ENCODE peak calls at places on chromosomes 1 and 21, in four cellular contexts. One of them, this sample, is unnamed.

GRCh38 chr1:41936107-41936506 is 17.4 kb upstream of the HIVEP3 start:
- DNase-seq in PC-3: peak; percentile 92
- DNase-seq in activated B cell treated with CpG ODN at 0.5 μM for 24 hours: no peak
- DNase-seq in CD14-positive monocyte: no peak
- DNase-seq in this sample: no peak

GRCh38 chr1:236489710-236490377 is 33.9 kb upstream of the LGALS8 start:
- DNase-seq in activated B cell treated with CpG ODN at 0.5 μM for 24 hours: no peak
- DNase-seq in CD14-positive monocyte: no peak
- DNase-seq in PC-3: peak; percentile 66
- DNase-seq in this sample: no peak

GRCh38 chr1:118809586-118809985 is 178.6 kb downstream of the TBX15 start:
- DNase-seq in activated B cell treated with CpG ODN at 0.5 μM for 24 hours: no peak
- DNase-seq in PC-3: no peak
- DNase-seq in CD14-positive monocyte: no peak
- DNase-seq in this sample: no peak

GRCh38 chr21:36708512-36709029 is 9.7 kb downstream of the SIM2 start:
- DNase-seq in CD14-positive monocyte: no peak
- DNase-seq in activated B cell treated with CpG ODN at 0.5 μM for 24 hours: no peak
- DNase-seq in PC-3: no peak
- DNase-seq in this sample: no peak

GRCh38 chr1:44254392-44254791 is 41.1 kb downstream of the DMAP1 start:
- DNase-seq in PC-3: no peak
- DNase-seq in CD14-positive monocyte: no peak
- DNase-seq in activated B cell treated with CpG ODN at 0.5 μM for 24 hours: no peak
- DNase-seq in this sample: no peak

GRCh38 chr1:209733409-209734192 is 22.3 kb upstream of the TRAF3IP3 start:
- DNase-seq in PC-3: no peak
- DNase-seq in activated B cell treated with CpG ODN at 0.5 μM for 24 hours: no peak
- DNase-seq in CD14-positive monocyte: no peak
- DNase-seq in this sample: no peak

GRCh38 chr1:48061162-48062136 is 64.3 kb upstream of the TRABD2B start:
- DNase-seq in activated B cell treated with CpG ODN at 0.5 μM for 24 hours: no peak
- DNase-seq in CD14-positive monocyte: no peak
- DNase-seq in PC-3: peak; percentile 78
- DNase-seq in this sample: no peak

GRCh38 chr1:165807613-165808012 is 19.8 kb upstream of the UCK2 start:
- DNase-seq in activated B cell treated with CpG ODN at 0.5 μM for 24 hours: no peak
- DNase-seq in CD14-positive monocyte: no peak
- DNase-seq in PC-3: peak; percentile 43
- DNase-seq in this sample: no peak

GRCh38 chr21:36330904-36331303 is 10.9 kb downstream of the MORC3 start:
- DNase-seq in PC-3: peak; percentile 62
- DNase-seq in CD14-positive monocyte: peak; percentile 54
- DNase-seq in activated B cell treated with CpG ODN at 0.5 μM for 24 hours: no peak
- DNase-seq in this sample: peak; percentile 41

GRCh38 chr1:6113745-6114144 is 66.4 kb downstream of the CHD5 start:
- DNase-seq in activated B cell treated with CpG ODN at 0.5 μM for 24 hours: no peak
- DNase-seq in PC-3: no peak
- DNase-seq in CD14-positive monocyte: no peak
- DNase-seq in this sample: no peak

GRCh38 chr1:208045410-208046252 is 134.7 kb upstream of the CD34 start:
- DNase-seq in activated B cell treated with CpG ODN at 0.5 μM for 24 hours: no peak
- DNase-seq in CD14-positive monocyte: no peak
- DNase-seq in PC-3: no peak
- DNase-seq in this sample: no peak
- TF ChIP-seq CTCF in activated B cell treated with CpG ODN at 0.5 μM for 24 hours: no peak
- TF ChIP-seq CTCF in CD14-positive monocyte: no peak
- TF ChIP-seq CTCF in PC-3: no peak
- TF ChIP-seq CTCF in this sample: no peak

GRCh38 chr1:50425376-50426107 is 2.3 kb upstream of the DMRTA2 start:
- DNase-seq in PC-3: no peak
- DNase-seq in activated B cell treated with CpG ODN at 0.5 μM for 24 hours: no peak
- DNase-seq in CD14-positive monocyte: no peak
- DNase-seq in this sample: no peak
- TF ChIP-seq CTCF in PC-3: no peak
- TF ChIP-seq CTCF in activated B cell treated with CpG ODN at 0.5 μM for 24 hours: no peak
- TF ChIP-seq CTCF in CD14-positive monocyte: no peak
- TF ChIP-seq CTCF in this sample: no peak

GRCh38 chr1:39131940-39132339 is 72.6 kb upstream of the MACF1 start:
- DNase-seq in activated B cell treated with CpG ODN at 0.5 μM for 24 hours: no peak
- DNase-seq in PC-3: no peak
- DNase-seq in CD14-positive monocyte: no peak
- DNase-seq in this sample: no peak

GRCh38 chr1:39134768-39135333 is 69.6 kb upstream of the MACF1 start:
- DNase-seq in CD14-positive monocyte: no peak
- DNase-seq in activated B cell treated with CpG ODN at 0.5 μM for 24 hours: no peak
- DNase-seq in PC-3: no peak
- DNase-seq in this sample: no peak

GRCh38 chr1:39133340-39133684 is 71.2 kb upstream of the MACF1 start:
- DNase-seq in CD14-positive monocyte: no peak
- DNase-seq in PC-3: no peak
- DNase-seq in activated B cell treated with CpG ODN at 0.5 μM for 24 hours: no peak
- DNase-seq in this sample: no peak

GRCh38 chr1:39130297-39130696 is 74.2 kb upstream of the MACF1 start:
- DNase-seq in PC-3: peak; percentile 92
- DNase-seq in activated B cell treated with CpG ODN at 0.5 μM for 24 hours: no peak
- DNase-seq in CD14-positive monocyte: no peak
- DNase-seq in this sample: no peak

DNA sequence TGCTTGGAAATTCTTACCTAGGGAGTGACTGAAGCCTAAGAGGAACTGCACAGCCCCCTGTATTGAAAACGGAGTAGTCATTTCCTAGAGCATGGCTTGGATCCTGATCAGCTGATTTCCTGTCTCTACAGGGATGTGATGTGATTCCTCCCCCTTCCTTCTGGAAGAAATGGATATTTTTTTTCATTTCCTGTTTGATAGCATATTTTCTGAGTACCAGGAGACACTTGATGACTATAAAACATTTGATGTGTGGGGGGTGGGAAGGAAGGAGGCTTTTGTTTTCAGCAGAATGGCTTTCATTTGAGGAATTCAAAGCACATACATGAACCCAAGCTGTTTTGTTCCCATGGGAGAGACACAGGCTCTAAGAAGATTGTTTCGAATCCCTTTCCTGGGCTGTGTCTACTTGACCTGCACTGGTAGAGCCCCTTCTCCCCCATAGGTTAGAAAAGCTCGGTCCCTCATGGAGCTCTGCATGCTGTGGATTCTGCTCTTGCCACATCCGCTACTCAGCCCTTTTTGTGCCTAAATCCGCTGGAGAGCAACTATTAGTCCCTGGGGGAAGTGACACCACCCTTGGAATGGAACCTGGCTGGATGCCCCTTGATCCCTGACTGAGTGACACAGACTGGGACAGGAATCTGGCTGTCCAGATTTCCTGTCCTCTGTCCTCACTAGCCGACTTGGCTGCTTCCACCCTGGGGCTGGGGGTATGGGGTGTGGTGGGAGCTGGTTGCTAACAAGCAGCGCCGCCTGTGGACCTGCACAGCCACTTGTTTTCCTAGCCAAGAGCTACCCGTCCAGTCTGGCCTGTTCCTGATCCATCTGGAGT is 71.8 kb upstream of the MACF1 start:
- DNase-seq in activated B cell treated with CpG ODN at 0.5 μM for 24 hours: no peak
- DNase-seq in PC-3: peak; percentile 94
- DNase-seq in CD14-positive monocyte: no peak
- DNase-seq in this sample: no peak
- TF ChIP-seq CTCF in activated B cell treated with CpG ODN at 0.5 μM for 24 hours: no peak
- TF ChIP-seq CTCF in PC-3: peak; percentile 81
- TF ChIP-seq CTCF in CD14-positive monocyte: no peak
- TF ChIP-seq CTCF in this sample: no peak

DNA sequence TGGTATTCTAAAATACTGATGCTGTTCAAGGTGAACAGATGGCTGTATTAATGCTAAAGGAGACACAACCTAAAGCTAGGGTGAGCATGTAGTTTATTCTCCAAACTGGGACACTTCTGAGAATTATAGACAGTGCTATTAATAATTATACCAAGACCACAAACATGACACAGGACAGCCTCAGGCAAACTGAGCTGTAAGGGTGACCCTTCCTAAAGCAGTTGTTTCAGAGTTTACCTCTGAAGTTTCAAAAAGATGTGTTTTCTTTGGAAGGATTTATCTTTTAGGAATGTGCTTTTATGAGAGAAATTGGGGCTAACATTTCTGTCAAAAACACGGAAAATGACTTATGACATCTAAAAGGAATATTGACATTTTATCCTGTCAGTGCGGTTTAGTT is 68.8 kb downstream of the RPS6KC1 start:
- DNase-seq in CD14-positive monocyte: no peak
- DNase-seq in PC-3: peak; percentile 73
- DNase-seq in activated B cell treated with CpG ODN at 0.5 μM for 24 hours: no peak
- DNase-seq in this sample: no peak
- TF ChIP-seq CTCF in CD14-positive monocyte: no peak
- TF ChIP-seq CTCF in PC-3: no peak
- TF ChIP-seq CTCF in activated B cell treated with CpG ODN at 0.5 μM for 24 hours: no peak
- TF ChIP-seq CTCF in this sample: no peak

DNA sequence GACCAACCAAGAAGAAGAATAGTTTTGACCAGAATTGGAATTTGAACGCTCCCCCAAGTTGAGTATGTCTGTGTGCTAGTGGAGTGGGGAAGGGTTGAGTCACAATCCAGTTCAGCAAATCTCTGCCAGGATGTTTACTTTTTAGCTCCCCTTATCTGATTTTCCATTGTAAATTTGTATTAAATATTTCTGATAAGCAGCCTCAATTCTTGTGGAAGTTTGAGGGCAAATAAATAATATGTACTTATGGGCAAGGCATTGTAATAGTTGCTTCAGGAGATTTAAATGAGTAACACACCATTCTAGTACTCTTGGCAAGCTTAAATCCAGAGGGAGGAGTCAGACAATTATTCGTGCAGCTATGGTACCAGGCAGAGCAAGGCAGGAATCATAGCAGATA is 14.4 kb downstream of the CXADR start:
- DNase-seq in CD14-positive monocyte: no peak
- DNase-seq in PC-3: peak; percentile 78
- DNase-seq in activated B cell treated with CpG ODN at 0.5 μM for 24 hours: no peak
- DNase-seq in this sample: no peak
- TF ChIP-seq CTCF in CD14-positive monocyte: no peak
- TF ChIP-seq CTCF in PC-3: no peak
- TF ChIP-seq CTCF in activated B cell treated with CpG ODN at 0.5 μM for 24 hours: no peak
- TF ChIP-seq CTCF in this sample: no peak